ENCODE peak calls at places on chromosomes 3 and 15, in ten cellular contexts. One of them, this sample, is unnamed.
A peak's percentile ranks its signal among the peaks of the same experiment; 100 is the strongest.

GRCh38 chr3:57145852-57146251 is 19.3 kb downstream of the IL17RD start:
- DNase-seq in NCI-H460: no peak
- DNase-seq in psoas muscle: no peak
- DNase-seq in NCI-H748 treated with DMSO at 0.1 percent for 48 hours: no peak
- DNase-seq in WTC11: no peak
- DNase-seq in CD4-positive, CD25-positive, alpha-beta regulatory T cell: no peak
- DNase-seq in HFFc6: no peak
- DNase-seq in activated T-cell treated with anti-CD3 and anti-CD28 coated beads for 1 hour: no peak
- DNase-seq in activated CD4-positive, alpha-beta T cell treated with anti-CD3 and anti-CD28 coated beads, Interleukin-2, amount 50 U/mL, for 1 hour: no peak
- DNase-seq in NCI-H2081: no peak
- DNase-seq in this sample: no peak

GRCh38 chr3:62084558-62084957 is 288.8 kb downstream of the FEZF2 start:
- DNase-seq in CD4-positive, CD25-positive, alpha-beta regulatory T cell: no peak
- DNase-seq in activated T-cell treated with anti-CD3 and anti-CD28 coated beads for 1 hour: no peak
- DNase-seq in WTC11: no peak
- DNase-seq in psoas muscle: no peak
- DNase-seq in HFFc6: peak; percentile 6
- DNase-seq in activated CD4-positive, alpha-beta T cell treated with anti-CD3 and anti-CD28 coated beads, Interleukin-2, amount 50 U/mL, for 1 hour: no peak
- DNase-seq in NCI-H748 treated with DMSO at 0.1 percent for 48 hours: no peak
- DNase-seq in NCI-H460: no peak
- DNase-seq in NCI-H2081: no peak
- DNase-seq in this sample: no peak

GRCh38 chr15:90557147-90557546 is 27.4 kb downstream of the CRTC3 start:
- DNase-seq in WTC11: no peak
- DNase-seq in CD4-positive, CD25-positive, alpha-beta regulatory T cell: no peak
- DNase-seq in NCI-H2081: no peak
- DNase-seq in psoas muscle: no peak
- DNase-seq in HFFc6: no peak
- DNase-seq in activated CD4-positive, alpha-beta T cell treated with anti-CD3 and anti-CD28 coated beads, Interleukin-2, amount 50 U/mL, for 1 hour: no peak
- DNase-seq in activated T-cell treated with anti-CD3 and anti-CD28 coated beads for 1 hour: no peak
- DNase-seq in NCI-H748 treated with DMSO at 0.1 percent for 48 hours: no peak
- DNase-seq in NCI-H460: no peak
- DNase-seq in this sample: no peak

GRCh38 chr3:54983266-54983910 is 55.5 kb upstream of the LRTM1 start:
- DNase-seq in activated CD4-positive, alpha-beta T cell treated with anti-CD3 and anti-CD28 coated beads, Interleukin-2, amount 50 U/mL, for 1 hour: no peak
- DNase-seq in NCI-H460: no peak
- DNase-seq in CD4-positive, CD25-positive, alpha-beta regulatory T cell: no peak
- DNase-seq in WTC11: no peak
- DNase-seq in psoas muscle: no peak
- DNase-seq in NCI-H2081: no peak
- DNase-seq in HFFc6: no peak
- DNase-seq in activated T-cell treated with anti-CD3 and anti-CD28 coated beads for 1 hour: no peak
- DNase-seq in NCI-H748 treated with DMSO at 0.1 percent for 48 hours: no peak
- DNase-seq in this sample: no peak

GRCh38 chr3:114447950-114448479 is 154.2 kb downstream of the TIGIT start:
- DNase-seq in activated CD4-positive, alpha-beta T cell treated with anti-CD3 and anti-CD28 coated beads, Interleukin-2, amount 50 U/mL, for 1 hour: no peak
- DNase-seq in NCI-H460: no peak
- DNase-seq in CD4-positive, CD25-positive, alpha-beta regulatory T cell: no peak
- DNase-seq in NCI-H2081: no peak
- DNase-seq in psoas muscle: no peak
- DNase-seq in WTC11: no peak
- DNase-seq in HFFc6: no peak
- DNase-seq in NCI-H748 treated with DMSO at 0.1 percent for 48 hours: no peak
- DNase-seq in activated T-cell treated with anti-CD3 and anti-CD28 coated beads for 1 hour: no peak
- DNase-seq in this sample: no peak

GRCh38 chr15:63729115-63729884 is 104.4 kb downstream of the HERC1 start:
- DNase-seq in activated T-cell treated with anti-CD3 and anti-CD28 coated beads for 1 hour: no peak
- DNase-seq in NCI-H460: no peak
- DNase-seq in HFFc6: no peak
- DNase-seq in NCI-H748 treated with DMSO at 0.1 percent for 48 hours: no peak
- DNase-seq in psoas muscle: no peak
- DNase-seq in WTC11: no peak
- DNase-seq in activated CD4-positive, alpha-beta T cell treated with anti-CD3 and anti-CD28 coated beads, Interleukin-2, amount 50 U/mL, for 1 hour: no peak
- DNase-seq in NCI-H2081: no peak
- DNase-seq in CD4-positive, CD25-positive, alpha-beta regulatory T cell: no peak
- DNase-seq in this sample: no peak

GRCh38 chr3:63933459-63933858 is 21.3 kb upstream of the SCAANT1 start:
- DNase-seq in HFFc6: no peak
- DNase-seq in NCI-H460: no peak
- DNase-seq in NCI-H2081: no peak
- DNase-seq in activated T-cell treated with anti-CD3 and anti-CD28 coated beads for 1 hour: no peak
- DNase-seq in NCI-H748 treated with DMSO at 0.1 percent for 48 hours: no peak
- DNase-seq in activated CD4-positive, alpha-beta T cell treated with anti-CD3 and anti-CD28 coated beads, Interleukin-2, amount 50 U/mL, for 1 hour: no peak
- DNase-seq in psoas muscle: no peak
- DNase-seq in WTC11: no peak
- DNase-seq in CD4-positive, CD25-positive, alpha-beta regulatory T cell: no peak
- DNase-seq in this sample: no peak

GRCh38 chr15:92617197-92618037 is 38.2 kb downstream of the FAM174B start:
- DNase-seq in psoas muscle: peak; percentile 76
- DNase-seq in activated T-cell treated with anti-CD3 and anti-CD28 coated beads for 1 hour: no peak
- DNase-seq in NCI-H460: no peak
- DNase-seq in CD4-positive, CD25-positive, alpha-beta regulatory T cell: no peak
- DNase-seq in HFFc6: peak; percentile 35
- DNase-seq in NCI-H748 treated with DMSO at 0.1 percent for 48 hours: peak; percentile 78
- DNase-seq in activated CD4-positive, alpha-beta T cell treated with anti-CD3 and anti-CD28 coated beads, Interleukin-2, amount 50 U/mL, for 1 hour: no peak
- DNase-seq in WTC11: no peak
- DNase-seq in NCI-H2081: peak; percentile 83
- DNase-seq in this sample: no peak

GRCh38 chr3:197486861-197487260 is 68.9 kb downstream of the BDH1 start:
- DNase-seq in NCI-H748 treated with DMSO at 0.1 percent for 48 hours: no peak
- DNase-seq in WTC11: no peak
- DNase-seq in activated CD4-positive, alpha-beta T cell treated with anti-CD3 and anti-CD28 coated beads, Interleukin-2, amount 50 U/mL, for 1 hour: no peak
- DNase-seq in NCI-H2081: no peak
- DNase-seq in activated T-cell treated with anti-CD3 and anti-CD28 coated beads for 1 hour: no peak
- DNase-seq in psoas muscle: no peak
- DNase-seq in HFFc6: no peak
- DNase-seq in NCI-H460: no peak
- DNase-seq in CD4-positive, CD25-positive, alpha-beta regulatory T cell: no peak
- DNase-seq in this sample: no peak

GRCh38 chr3:172856766-172857742 is 106.5 kb downstream of the ECT2 start:
- DNase-seq in activated T-cell treated with anti-CD3 and anti-CD28 coated beads for 1 hour: no peak
- DNase-seq in NCI-H460: no peak
- DNase-seq in NCI-H748 treated with DMSO at 0.1 percent for 48 hours: no peak
- DNase-seq in psoas muscle: no peak
- DNase-seq in NCI-H2081: no peak
- DNase-seq in HFFc6: no peak
- DNase-seq in CD4-positive, CD25-positive, alpha-beta regulatory T cell: no peak
- DNase-seq in activated CD4-positive, alpha-beta T cell treated with anti-CD3 and anti-CD28 coated beads, Interleukin-2, amount 50 U/mL, for 1 hour: no peak
- DNase-seq in WTC11: no peak
- DNase-seq in this sample: no peak

GRCh38 chr3:45864760-45865567 is 21.4 kb upstream of the CCR9 start:
- DNase-seq in HFFc6: no peak
- DNase-seq in activated T-cell treated with anti-CD3 and anti-CD28 coated beads for 1 hour: no peak
- DNase-seq in CD4-positive, CD25-positive, alpha-beta regulatory T cell: no peak
- DNase-seq in NCI-H748 treated with DMSO at 0.1 percent for 48 hours: no peak
- DNase-seq in NCI-H2081: no peak
- DNase-seq in WTC11: no peak
- DNase-seq in NCI-H460: no peak
- DNase-seq in psoas muscle: no peak
- DNase-seq in activated CD4-positive, alpha-beta T cell treated with anti-CD3 and anti-CD28 coated beads, Interleukin-2, amount 50 U/mL, for 1 hour: no peak
- DNase-seq in this sample: no peak

GRCh38 chr3:184683900-184684560 is 27.8 kb downstream of the MAGEF1 start:
- DNase-seq in activated CD4-positive, alpha-beta T cell treated with anti-CD3 and anti-CD28 coated beads, Interleukin-2, amount 50 U/mL, for 1 hour: no peak
- DNase-seq in NCI-H748 treated with DMSO at 0.1 percent for 48 hours: no peak
- DNase-seq in NCI-H2081: no peak
- DNase-seq in HFFc6: no peak
- DNase-seq in CD4-positive, CD25-positive, alpha-beta regulatory T cell: no peak
- DNase-seq in activated T-cell treated with anti-CD3 and anti-CD28 coated beads for 1 hour: no peak
- DNase-seq in WTC11: no peak
- DNase-seq in NCI-H460: no peak
- DNase-seq in psoas muscle: no peak
- DNase-seq in this sample: no peak

GRCh38 chr15:68055224-68055705 is 1.1 kb downstream of the PIAS1 start:
- DNase-seq in NCI-H748 treated with DMSO at 0.1 percent for 48 hours: peak; percentile 12
- DNase-seq in HFFc6: peak; percentile 53
- DNase-seq in activated CD4-positive, alpha-beta T cell treated with anti-CD3 and anti-CD28 coated beads, Interleukin-2, amount 50 U/mL, for 1 hour: peak; percentile 49
- DNase-seq in NCI-H2081: peak; percentile 66
- DNase-seq in CD4-positive, CD25-positive, alpha-beta regulatory T cell: peak; percentile 69
- DNase-seq in psoas muscle: no peak
- DNase-seq in activated T-cell treated with anti-CD3 and anti-CD28 coated beads for 1 hour: peak; percentile 25
- DNase-seq in WTC11: no peak
- DNase-seq in NCI-H460: no peak
- DNase-seq in this sample: no peak

GRCh38 chr3:195241592-195242355 is 29.2 kb downstream of the XXYLT1 start:
- DNase-seq in NCI-H748 treated with DMSO at 0.1 percent for 48 hours: no peak
- DNase-seq in HFFc6: no peak
- DNase-seq in CD4-positive, CD25-positive, alpha-beta regulatory T cell: no peak
- DNase-seq in NCI-H2081: no peak
- DNase-seq in activated T-cell treated with anti-CD3 and anti-CD28 coated beads for 1 hour: no peak
- DNase-seq in psoas muscle: no peak
- DNase-seq in activated CD4-positive, alpha-beta T cell treated with anti-CD3 and anti-CD28 coated beads, Interleukin-2, amount 50 U/mL, for 1 hour: no peak
- DNase-seq in NCI-H460: no peak
- DNase-seq in WTC11: no peak
- DNase-seq in this sample: no peak

GRCh38 chr3:53829605-53830004 is 16.6 kb downstream of the CHDH start:
- DNase-seq in activated CD4-positive, alpha-beta T cell treated with anti-CD3 and anti-CD28 coated beads, Interleukin-2, amount 50 U/mL, for 1 hour: no peak
- DNase-seq in HFFc6: no peak
- DNase-seq in activated T-cell treated with anti-CD3 and anti-CD28 coated beads for 1 hour: no peak
- DNase-seq in NCI-H460: no peak
- DNase-seq in NCI-H2081: no peak
- DNase-seq in CD4-positive, CD25-positive, alpha-beta regulatory T cell: no peak
- DNase-seq in WTC11: no peak
- DNase-seq in psoas muscle: no peak
- DNase-seq in NCI-H748 treated with DMSO at 0.1 percent for 48 hours: no peak
- DNase-seq in this sample: no peak

GRCh38 chr3:31704651-31705179 is 172.0 kb downstream of the STT3B start:
- DNase-seq in HFFc6: peak; percentile 43
- DNase-seq in psoas muscle: peak; percentile 50
- DNase-seq in activated CD4-positive, alpha-beta T cell treated with anti-CD3 and anti-CD28 coated beads, Interleukin-2, amount 50 U/mL, for 1 hour: no peak
- DNase-seq in NCI-H460: peak; percentile 38
- DNase-seq in NCI-H2081: peak; percentile 11
- DNase-seq in NCI-H748 treated with DMSO at 0.1 percent for 48 hours: no peak
- DNase-seq in activated T-cell treated with anti-CD3 and anti-CD28 coated beads for 1 hour: no peak
- DNase-seq in CD4-positive, CD25-positive, alpha-beta regulatory T cell: no peak
- DNase-seq in WTC11: no peak
- DNase-seq in this sample: peak; percentile 20

GRCh38 chr3:74129611-74130010 is 484.8 kb downstream of the CNTN3 start:
- DNase-seq in CD4-positive, CD25-positive, alpha-beta regulatory T cell: no peak
- DNase-seq in activated T-cell treated with anti-CD3 and anti-CD28 coated beads for 1 hour: no peak
- DNase-seq in HFFc6: no peak
- DNase-seq in psoas muscle: no peak
- DNase-seq in NCI-H2081: no peak
- DNase-seq in WTC11: no peak
- DNase-seq in NCI-H460: no peak
- DNase-seq in activated CD4-positive, alpha-beta T cell treated with anti-CD3 and anti-CD28 coated beads, Interleukin-2, amount 50 U/mL, for 1 hour: no peak
- DNase-seq in NCI-H748 treated with DMSO at 0.1 percent for 48 hours: no peak
- DNase-seq in this sample: no peak

This sample was measured in GM04503.